ENCODE peak calls at places on chromosomes 3 and 15, in eight cellular contexts. One of them, this sample, is unnamed.

GRCh38 chr15:99475754-99476412 is 89.9 kb upstream of the MEF2A start:
- DNase-seq in Peyer's patch: no peak
- DNase-seq in colonic mucosa: no peak
- DNase-seq in upper lobe of right lung: no peak
- DNase-seq in choroid plexus epithelial cell: no peak
- DNase-seq in nephron progenitor cell: no peak
- DNase-seq in GM13977: no peak
- DNase-seq in activated B cell treated with CpG ODN at 0.5 μM for 24 hours: no peak
- DNase-seq in this sample: no peak

GRCh38 chr3:15360786-15361493 is 28.6 kb upstream of the SH3BP5 start:
- DNase-seq in Peyer's patch: no peak
- DNase-seq in colonic mucosa: no peak
- DNase-seq in upper lobe of right lung: no peak
- DNase-seq in choroid plexus epithelial cell: peak
- DNase-seq in nephron progenitor cell: no peak
- DNase-seq in GM13977: no peak
- DNase-seq in activated B cell treated with CpG ODN at 0.5 μM for 24 hours: no peak
- DNase-seq in this sample: no peak

GRCh38 chr15:74873756-74874424 is 725 bp upstream of the SCAMP2 start:
- DNase-seq in Peyer's patch: no peak
- DNase-seq in colonic mucosa: peak
- DNase-seq in upper lobe of right lung: no peak
- DNase-seq in choroid plexus epithelial cell: peak
- DNase-seq in nephron progenitor cell: peak
- DNase-seq in GM13977: no peak
- DNase-seq in activated B cell treated with CpG ODN at 0.5 μM for 24 hours: no peak
- DNase-seq in this sample: no peak

GRCh38 chr3:124362418-124362817 is 367.8 kb upstream of the UMPS start:
- DNase-seq in Peyer's patch: no peak
- DNase-seq in colonic mucosa: peak
- DNase-seq in upper lobe of right lung: no peak
- DNase-seq in choroid plexus epithelial cell: no peak
- DNase-seq in nephron progenitor cell: no peak
- DNase-seq in GM13977: no peak
- DNase-seq in activated B cell treated with CpG ODN at 0.5 μM for 24 hours: no peak
- DNase-seq in this sample: no peak

GRCh38 chr3:158403013-158403412 is 168.0 kb upstream of the MLF1 start:
- DNase-seq in Peyer's patch: no peak
- DNase-seq in colonic mucosa: no peak
- DNase-seq in upper lobe of right lung: no peak
- DNase-seq in choroid plexus epithelial cell: no peak
- DNase-seq in nephron progenitor cell: no peak
- DNase-seq in GM13977: no peak
- DNase-seq in activated B cell treated with CpG ODN at 0.5 μM for 24 hours: no peak
- DNase-seq in this sample: no peak

GRCh38 chr15:73212424-73212823 is 156.3 kb downstream of the HCN4 start:
- DNase-seq in Peyer's patch: no peak
- DNase-seq in colonic mucosa: no peak
- DNase-seq in upper lobe of right lung: no peak
- DNase-seq in choroid plexus epithelial cell: peak
- DNase-seq in nephron progenitor cell: no peak
- DNase-seq in GM13977: no peak
- DNase-seq in activated B cell treated with CpG ODN at 0.5 μM for 24 hours: no peak
- DNase-seq in this sample: no peak

GRCh38 chr15:86336051-86336788 is 256.5 kb downstream of the AGBL1 start:
- DNase-seq in Peyer's patch: no peak
- DNase-seq in colonic mucosa: no peak
- DNase-seq in upper lobe of right lung: no peak
- DNase-seq in choroid plexus epithelial cell: no peak
- DNase-seq in nephron progenitor cell: no peak
- DNase-seq in GM13977: no peak
- DNase-seq in activated B cell treated with CpG ODN at 0.5 μM for 24 hours: no peak
- DNase-seq in this sample: no peak

GRCh38 chr3:105417538-105418289 is 51.0 kb downstream of the ALCAM start:
- DNase-seq in Peyer's patch: no peak
- DNase-seq in colonic mucosa: no peak
- DNase-seq in upper lobe of right lung: no peak
- DNase-seq in choroid plexus epithelial cell: peak
- DNase-seq in nephron progenitor cell: no peak
- DNase-seq in GM13977: no peak
- DNase-seq in activated B cell treated with CpG ODN at 0.5 μM for 24 hours: no peak
- DNase-seq in this sample: no peak

GRCh38 chr3:186367631-186368030 is 5.6 kb upstream of the DGKG start:
- DNase-seq in Peyer's patch: no peak
- DNase-seq in colonic mucosa: no peak
- DNase-seq in upper lobe of right lung: no peak
- DNase-seq in choroid plexus epithelial cell: no peak
- DNase-seq in nephron progenitor cell: no peak
- DNase-seq in GM13977: no peak
- DNase-seq in activated B cell treated with CpG ODN at 0.5 μM for 24 hours: no peak
- DNase-seq in this sample: no peak

GRCh38 chr15:80379671-80380070 is 24.5 kb upstream of the ARNT2 start:
- DNase-seq in Peyer's patch: no peak
- DNase-seq in colonic mucosa: no peak
- DNase-seq in upper lobe of right lung: no peak
- DNase-seq in choroid plexus epithelial cell: no peak
- DNase-seq in nephron progenitor cell: no peak
- DNase-seq in GM13977: no peak
- DNase-seq in activated B cell treated with CpG ODN at 0.5 μM for 24 hours: no peak
- DNase-seq in this sample: no peak

GRCh38 chr15:58771621-58772235 is 626 bp downstream of the MINDY2 start:
- DNase-seq in Peyer's patch: peak
- DNase-seq in colonic mucosa: peak
- DNase-seq in upper lobe of right lung: peak
- DNase-seq in choroid plexus epithelial cell: no peak
- DNase-seq in nephron progenitor cell: peak
- DNase-seq in GM13977: no peak
- DNase-seq in activated B cell treated with CpG ODN at 0.5 μM for 24 hours: no peak
- DNase-seq in this sample: peak

GRCh38 chr3:132783152-132783551 is 60.9 kb upstream of the NPHP3 start:
- DNase-seq in Peyer's patch: no peak
- DNase-seq in colonic mucosa: no peak
- DNase-seq in upper lobe of right lung: no peak
- DNase-seq in choroid plexus epithelial cell: peak
- DNase-seq in nephron progenitor cell: no peak
- DNase-seq in GM13977: no peak
- DNase-seq in activated B cell treated with CpG ODN at 0.5 μM for 24 hours: no peak
- DNase-seq in this sample: no peak

GRCh38 chr3:146503459-146504202 is 34.3 kb upstream of the PLSCR2 start:
- DNase-seq in Peyer's patch: no peak
- DNase-seq in colonic mucosa: peak
- DNase-seq in upper lobe of right lung: no peak
- DNase-seq in choroid plexus epithelial cell: peak
- DNase-seq in nephron progenitor cell: no peak
- DNase-seq in GM13977: peak
- DNase-seq in activated B cell treated with CpG ODN at 0.5 μM for 24 hours: no peak
- DNase-seq in this sample: no peak

GRCh38 chr3:172591876-172592771 is 68.9 kb upstream of the TNFSF10 start:
- DNase-seq in Peyer's patch: peak
- DNase-seq in colonic mucosa: no peak
- DNase-seq in upper lobe of right lung: no peak
- DNase-seq in choroid plexus epithelial cell: no peak
- DNase-seq in nephron progenitor cell: no peak
- DNase-seq in GM13977: peak
- DNase-seq in activated B cell treated with CpG ODN at 0.5 μM for 24 hours: peak
- DNase-seq in this sample: no peak

GRCh38 chr3:64203216-64203615 is 22.1 kb downstream of the PRICKLE2 start:
- DNase-seq in Peyer's patch: no peak
- DNase-seq in colonic mucosa: no peak
- DNase-seq in upper lobe of right lung: no peak
- DNase-seq in choroid plexus epithelial cell: no peak
- DNase-seq in nephron progenitor cell: no peak
- DNase-seq in GM13977: no peak
- DNase-seq in activated B cell treated with CpG ODN at 0.5 μM for 24 hours: no peak
- DNase-seq in this sample: no peak

GRCh38 chr3:179269152-179269707 is 18.3 kb upstream of the KCNMB3 start:
- DNase-seq in Peyer's patch: no peak
- DNase-seq in colonic mucosa: no peak
- DNase-seq in upper lobe of right lung: no peak
- DNase-seq in choroid plexus epithelial cell: no peak
- DNase-seq in nephron progenitor cell: no peak
- DNase-seq in GM13977: no peak
- DNase-seq in activated B cell treated with CpG ODN at 0.5 μM for 24 hours: no peak
- DNase-seq in this sample: no peak

GRCh38 chr3:179276743-179277142 is 25.8 kb upstream of the KCNMB3 start:
- DNase-seq in Peyer's patch: no peak
- DNase-seq in colonic mucosa: no peak
- DNase-seq in upper lobe of right lung: no peak
- DNase-seq in choroid plexus epithelial cell: no peak
- DNase-seq in nephron progenitor cell: no peak
- DNase-seq in GM13977: no peak
- DNase-seq in activated B cell treated with CpG ODN at 0.5 μM for 24 hours: no peak
- DNase-seq in this sample: no peak

GRCh38 chr3:179276001-179276400 is 25.1 kb upstream of the KCNMB3 start:
- DNase-seq in Peyer's patch: no peak
- DNase-seq in colonic mucosa: no peak
- DNase-seq in upper lobe of right lung: no peak
- DNase-seq in choroid plexus epithelial cell: no peak
- DNase-seq in nephron progenitor cell: no peak
- DNase-seq in GM13977: no peak
- DNase-seq in activated B cell treated with CpG ODN at 0.5 μM for 24 hours: no peak
- DNase-seq in this sample: no peak

GRCh38 chr3:179268400-179269051 is 17.6 kb upstream of the KCNMB3 start:
- DNase-seq in Peyer's patch: no peak
- DNase-seq in colonic mucosa: no peak
- DNase-seq in upper lobe of right lung: no peak
- DNase-seq in choroid plexus epithelial cell: no peak
- DNase-seq in nephron progenitor cell: no peak
- DNase-seq in GM13977: no peak
- DNase-seq in activated B cell treated with CpG ODN at 0.5 μM for 24 hours: no peak
- DNase-seq in this sample: no peak

GRCh38 chr3:179272385-179272784 is 21.5 kb upstream of the KCNMB3 start:
- DNase-seq in Peyer's patch: no peak
- DNase-seq in colonic mucosa: no peak
- DNase-seq in upper lobe of right lung: no peak
- DNase-seq in choroid plexus epithelial cell: peak
- DNase-seq in nephron progenitor cell: no peak
- DNase-seq in GM13977: no peak
- DNase-seq in activated B cell treated with CpG ODN at 0.5 μM for 24 hours: no peak
- DNase-seq in this sample: no peak
- TF ChIP-seq CTCF in Peyer's patch: no peak
- TF ChIP-seq CTCF in colonic mucosa: no peak
- TF ChIP-seq CTCF in upper lobe of right lung: peak
- TF ChIP-seq CTCF in choroid plexus epithelial cell: peak
- TF ChIP-seq CTCF in nephron progenitor cell: no peak
- TF ChIP-seq CTCF in GM13977: peak
- TF ChIP-seq CTCF in activated B cell treated with CpG ODN at 0.5 μM for 24 hours: no peak
- TF ChIP-seq CTCF in this sample: no peak

DNA sequence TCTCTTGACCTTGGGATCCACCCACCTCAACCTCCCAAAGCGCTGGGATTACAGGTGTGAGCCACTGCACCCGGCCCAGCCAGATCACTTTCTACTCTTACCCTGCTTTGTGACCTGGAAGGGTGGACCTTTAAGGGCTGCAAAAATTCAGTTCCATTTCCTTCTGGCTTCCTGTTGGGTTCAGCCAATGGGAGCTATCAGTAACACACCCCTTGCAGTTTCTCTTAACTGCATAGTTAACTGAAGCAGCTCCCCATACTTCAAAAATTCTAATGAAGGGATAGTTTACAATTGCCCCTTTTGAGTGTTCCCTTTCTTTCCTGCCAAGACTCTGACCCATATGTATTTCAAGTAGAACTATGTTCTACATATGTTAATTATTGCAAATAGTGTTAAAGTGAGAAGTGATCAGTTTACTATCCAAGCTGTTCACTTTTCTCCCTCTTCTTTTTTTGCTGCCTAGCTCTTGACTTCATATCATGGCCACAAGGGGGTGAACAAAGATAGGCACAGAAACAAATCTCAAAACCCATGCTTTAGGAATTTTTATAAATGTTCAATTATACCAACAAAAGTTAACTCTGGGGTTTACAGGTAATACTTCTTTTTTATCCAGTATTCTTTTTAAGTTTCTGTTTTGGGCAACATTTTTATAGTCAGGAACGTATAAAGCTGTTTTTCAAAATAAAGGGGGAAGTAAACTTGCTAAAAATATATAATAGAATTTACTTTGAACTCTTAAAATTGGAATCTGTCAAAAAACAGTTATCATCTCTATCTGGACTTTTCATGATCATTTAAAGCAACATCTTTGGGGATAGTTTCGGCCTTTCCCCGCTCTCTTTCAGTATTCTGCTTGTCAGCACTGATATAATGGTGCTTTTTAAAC is 8.1 kb downstream of the PGBD4 start:
- DNase-seq in Peyer's patch: no peak
- DNase-seq in colonic mucosa: no peak
- DNase-seq in upper lobe of right lung: no peak
- DNase-seq in choroid plexus epithelial cell: peak
- DNase-seq in nephron progenitor cell: no peak
- DNase-seq in GM13977: peak
- DNase-seq in activated B cell treated with CpG ODN at 0.5 μM for 24 hours: no peak
- DNase-seq in this sample: no peak
- TF ChIP-seq CTCF in Peyer's patch: peak
- TF ChIP-seq CTCF in colonic mucosa: peak
- TF ChIP-seq CTCF in upper lobe of right lung: peak
- TF ChIP-seq CTCF in choroid plexus epithelial cell: peak
- TF ChIP-seq CTCF in nephron progenitor cell: peak
- TF ChIP-seq CTCF in GM13977: peak
- TF ChIP-seq CTCF in activated B cell treated with CpG ODN at 0.5 μM for 24 hours: peak
- TF ChIP-seq CTCF in this sample: peak

GRCh38 chr15:33490703-33491102 is 179.9 kb downstream of the RYR3 start:
- DNase-seq in Peyer's patch: no peak
- DNase-seq in colonic mucosa: no peak
- DNase-seq in upper lobe of right lung: no peak
- DNase-seq in choroid plexus epithelial cell: no peak
- DNase-seq in nephron progenitor cell: no peak
- DNase-seq in GM13977: no peak
- DNase-seq in activated B cell treated with CpG ODN at 0.5 μM for 24 hours: no peak
- DNase-seq in this sample: no peak
- TF ChIP-seq CTCF in Peyer's patch: no peak
- TF ChIP-seq CTCF in colonic mucosa: no peak
- TF ChIP-seq CTCF in upper lobe of right lung: no peak
- TF ChIP-seq CTCF in choroid plexus epithelial cell: no peak
- TF ChIP-seq CTCF in nephron progenitor cell: no peak
- TF ChIP-seq CTCF in GM13977: no peak
- TF ChIP-seq CTCF in activated B cell treated with CpG ODN at 0.5 μM for 24 hours: no peak
- TF ChIP-seq CTCF in this sample: no peak

DNA sequence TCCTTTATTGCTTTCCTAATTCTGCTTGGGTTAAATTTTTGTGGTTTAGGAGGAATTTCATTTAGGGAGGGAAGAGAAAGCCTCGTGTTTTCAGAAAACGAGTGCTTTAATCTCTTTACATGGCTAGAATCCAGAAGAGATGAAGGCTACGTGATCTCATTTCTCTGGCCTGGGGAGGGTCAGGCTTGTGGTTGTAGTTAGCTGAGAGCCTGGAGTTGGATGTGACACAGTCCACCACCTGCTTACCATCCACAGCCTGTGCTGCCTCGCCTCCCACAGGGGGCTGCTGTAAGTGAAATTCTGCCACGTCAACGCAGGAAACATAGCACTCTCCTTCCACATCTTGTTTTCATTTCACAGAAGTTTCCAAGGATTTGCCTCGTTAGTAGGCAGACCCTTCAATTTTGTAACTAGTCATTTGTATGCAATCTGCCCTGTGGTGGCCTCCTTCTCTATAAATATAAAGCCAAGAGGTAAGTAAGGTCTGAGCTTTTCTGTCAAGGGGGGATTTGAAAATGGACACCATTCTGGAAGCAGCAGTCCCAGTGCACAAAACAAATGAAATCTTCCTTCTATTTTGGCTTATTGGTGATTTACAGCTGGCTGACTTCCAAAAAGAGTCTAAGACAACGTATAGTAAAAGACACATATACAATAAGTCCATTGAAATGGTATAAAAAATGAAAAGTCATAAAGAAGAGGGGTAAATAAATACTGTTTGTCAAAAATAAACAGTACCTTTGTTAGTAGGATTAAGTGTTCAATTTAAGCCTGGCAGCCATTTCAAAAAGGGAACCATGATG is 3.4 kb downstream of the GXYLT2 start:
- DNase-seq in Peyer's patch: no peak
- DNase-seq in colonic mucosa: peak
- DNase-seq in upper lobe of right lung: no peak
- DNase-seq in choroid plexus epithelial cell: peak
- DNase-seq in nephron progenitor cell: peak
- DNase-seq in GM13977: no peak
- DNase-seq in activated B cell treated with CpG ODN at 0.5 μM for 24 hours: no peak
- DNase-seq in this sample: no peak
- TF ChIP-seq CTCF in Peyer's patch: no peak
- TF ChIP-seq CTCF in colonic mucosa: no peak
- TF ChIP-seq CTCF in upper lobe of right lung: no peak
- TF ChIP-seq CTCF in choroid plexus epithelial cell: peak
- TF ChIP-seq CTCF in nephron progenitor cell: no peak
- TF ChIP-seq CTCF in GM13977: no peak
- TF ChIP-seq CTCF in activated B cell treated with CpG ODN at 0.5 μM for 24 hours: no peak
- TF ChIP-seq CTCF in this sample: no peak

This sample was measured in progenitor cell of endocrine pancreas.